ENCODE peak calls at places on chromosomes 5 and 9, in four cellular contexts. One of them, this sample, is unnamed.
A peak's percentile ranks its signal among the peaks of the same experiment; 100 is the strongest.

GRCh38 chr5:39570418-39571027 is 145.7 kb upstream of the DAB2 start:
- DNase-seq in sigmoid colon: no peak
- DNase-seq in Caco-2: peak; percentile 34
- DNase-seq in fibroblast of lung: peak; percentile 70
- DNase-seq in this sample: peak; percentile 77

GRCh38 chr9:122791872-122792669 is 3.3 kb downstream of the OR5C1 start:
- DNase-seq in sigmoid colon: no peak
- DNase-seq in fibroblast of lung: no peak
- DNase-seq in Caco-2: no peak
- DNase-seq in this sample: no peak

GRCh38 chr9:15697459-15697858 is 144.6 kb downstream of the CCDC171 start:
- DNase-seq in fibroblast of lung: peak; percentile 94
- DNase-seq in Caco-2: no peak
- DNase-seq in sigmoid colon: no peak
- DNase-seq in this sample: peak; percentile 77

GRCh38 chr5:5585751-5586341 is 163.4 kb downstream of the ICE1 start:
- DNase-seq in sigmoid colon: no peak
- DNase-seq in Caco-2: no peak
- DNase-seq in fibroblast of lung: no peak
- DNase-seq in this sample: peak; percentile 0

GRCh38 chr5:149317281-149318048 is 27.8 kb upstream of the GRPEL2 start:
- DNase-seq in Caco-2: peak; percentile 50
- DNase-seq in fibroblast of lung: peak; percentile 61
- DNase-seq in sigmoid colon: no peak
- DNase-seq in this sample: peak; percentile 73

GRCh38 chr9:14542071-14542470 is 151.2 kb downstream of the ZDHHC21 start:
- DNase-seq in Caco-2: no peak
- DNase-seq in sigmoid colon: no peak
- DNase-seq in fibroblast of lung: no peak
- DNase-seq in this sample: no peak

GRCh38 chr5:139494832-139495231 is 12.3 kb upstream of the STING1 start:
- DNase-seq in fibroblast of lung: no peak
- DNase-seq in sigmoid colon: no peak
- DNase-seq in Caco-2: no peak
- DNase-seq in this sample: peak; percentile 62

GRCh38 chr9:99030610-99031009 is 74.3 kb upstream of the TGFBR1 start:
- DNase-seq in Caco-2: no peak
- DNase-seq in sigmoid colon: no peak
- DNase-seq in fibroblast of lung: no peak
- DNase-seq in this sample: no peak

GRCh38 chr9:2015581-2016410 is 649 bp downstream of the SMARCA2 start:
- DNase-seq in fibroblast of lung: peak; percentile 31
- DNase-seq in Caco-2: peak; percentile 21
- DNase-seq in sigmoid colon: peak; percentile 83
- DNase-seq in this sample: peak; percentile 44

GRCh38 chr9:2014148-2014547 is 999 bp upstream of the SMARCA2 start:
- DNase-seq in Caco-2: no peak
- DNase-seq in fibroblast of lung: no peak
- DNase-seq in sigmoid colon: no peak
- DNase-seq in this sample: peak; percentile 10

GRCh38 chr9:2012347-2012746 is 2.8 kb upstream of the SMARCA2 start:
- DNase-seq in sigmoid colon: no peak
- DNase-seq in Caco-2: no peak
- DNase-seq in fibroblast of lung: no peak
- DNase-seq in this sample: no peak

GRCh38 chr9:2014696-2015580 is at the start of gene SMARCA2:
- DNase-seq in sigmoid colon: peak; percentile 99
- DNase-seq in fibroblast of lung: peak; percentile 95
- DNase-seq in Caco-2: peak; percentile 91
- DNase-seq in this sample: peak; percentile 98

DNA sequence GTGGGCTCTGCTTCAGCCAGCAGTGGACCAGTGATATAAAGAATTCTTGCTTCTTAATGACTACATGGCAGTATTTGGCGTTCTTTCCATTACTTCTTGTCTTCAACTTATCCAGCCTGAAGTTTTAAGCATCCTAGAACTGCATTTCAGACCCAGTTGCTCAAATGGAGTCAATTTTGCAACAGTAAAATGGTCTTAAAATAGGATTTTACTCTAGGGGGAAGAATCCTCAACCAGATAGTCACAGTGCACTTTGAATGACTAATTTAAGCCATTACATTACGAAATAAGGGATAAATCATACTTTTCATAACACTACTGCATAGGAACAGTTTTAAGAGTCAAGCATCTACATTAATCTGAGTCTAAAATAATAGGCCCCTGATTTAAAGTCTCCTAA is 1.5 kb upstream of the SMARCA2 start:
- DNase-seq in fibroblast of lung: peak; percentile 60
- DNase-seq in sigmoid colon: no peak
- DNase-seq in Caco-2: no peak
- DNase-seq in this sample: peak; percentile 45
- H3K4me3 ChIP-seq in fibroblast of lung: peak overlapping the region; percentile 94
- H3K4me3 ChIP-seq in sigmoid colon: peak overlapping the region; percentile 89
- H3K4me3 ChIP-seq in Caco-2: no peak overlapping the region
- H3K4me3 ChIP-seq in this sample: peak overlapping the region; percentile 90

DNA sequence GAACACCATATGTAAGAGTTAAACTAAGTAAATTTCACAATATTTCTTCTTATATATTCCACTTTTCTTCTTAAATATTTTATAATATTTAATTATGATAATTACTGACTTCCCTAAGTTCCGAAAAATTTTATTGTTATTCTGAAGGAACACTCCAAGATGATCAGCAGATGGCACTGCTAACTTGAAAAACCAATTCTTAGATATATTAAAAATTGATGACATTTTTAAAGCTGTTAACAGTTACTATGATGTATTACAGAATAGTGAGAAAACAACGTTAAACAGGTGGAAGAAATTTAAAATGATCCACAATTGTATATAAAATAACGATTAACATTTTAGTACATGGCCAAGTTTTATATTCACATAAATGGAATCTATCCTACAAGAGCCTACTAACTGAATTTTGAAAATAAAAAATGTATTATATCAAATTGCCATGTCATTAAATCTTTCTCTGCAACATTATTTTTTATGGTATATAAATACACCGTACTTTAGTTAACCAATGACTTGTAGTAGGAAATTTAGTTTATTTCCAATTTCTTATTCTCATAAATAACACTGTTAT is 30.1 kb upstream of the MUSK start:
- DNase-seq in sigmoid colon: no peak
- DNase-seq in Caco-2: no peak
- DNase-seq in fibroblast of lung: peak; percentile 74
- DNase-seq in this sample: peak; percentile 75
- TF ChIP-seq CTCF in sigmoid colon: no peak
- TF ChIP-seq CTCF in Caco-2: peak; percentile 31
- TF ChIP-seq CTCF in fibroblast of lung: no peak
- TF ChIP-seq CTCF in this sample: peak; percentile 53

DNA sequence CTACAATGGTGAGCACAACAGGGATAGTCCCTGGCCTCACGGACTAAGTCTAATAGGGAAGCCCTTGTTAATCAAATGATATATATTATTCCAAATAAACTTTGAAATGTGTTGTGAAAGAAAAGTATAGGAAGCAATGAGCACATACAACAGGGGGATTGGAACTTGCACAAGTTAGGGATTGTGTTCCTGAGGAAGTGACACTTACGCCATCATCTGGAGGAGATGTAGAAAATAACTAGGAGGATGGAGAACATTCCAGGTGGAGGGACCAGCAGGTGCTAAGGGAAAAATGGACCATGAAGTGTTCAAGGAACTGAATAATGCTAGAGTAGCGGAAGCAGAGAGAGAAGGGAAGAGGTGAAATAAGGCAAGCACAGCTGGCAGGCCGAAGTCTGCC is 18.8 kb upstream of the RPS23 start:
- DNase-seq in sigmoid colon: no peak
- DNase-seq in Caco-2: no peak
- DNase-seq in fibroblast of lung: no peak
- DNase-seq in this sample: no peak
- H3K4me3 ChIP-seq in sigmoid colon: no peak overlapping the region
- H3K4me3 ChIP-seq in Caco-2: no peak overlapping the region
- H3K4me3 ChIP-seq in fibroblast of lung: no peak overlapping the region
- H3K4me3 ChIP-seq in this sample: no peak overlapping the region

GRCh38 chr5:179766021-179766725 is 27.6 kb upstream of the LTC4S start:
- DNase-seq in Caco-2: no peak
- DNase-seq in sigmoid colon: no peak
- DNase-seq in fibroblast of lung: peak; percentile 31
- DNase-seq in this sample: peak; percentile 66

GRCh38 chr5:179769796-179770195 is 24.0 kb upstream of the LTC4S start:
- DNase-seq in fibroblast of lung: no peak
- DNase-seq in sigmoid colon: no peak
- DNase-seq in Caco-2: no peak
- DNase-seq in this sample: no peak

GRCh38 chr5:179769276-179769675 is 24.5 kb upstream of the LTC4S start:
- DNase-seq in sigmoid colon: no peak
- DNase-seq in Caco-2: no peak
- DNase-seq in fibroblast of lung: no peak
- DNase-seq in this sample: no peak

GRCh38 chr5:179766726-179767455 is 26.9 kb upstream of the LTC4S start:
- DNase-seq in sigmoid colon: no peak
- DNase-seq in Caco-2: no peak
- DNase-seq in fibroblast of lung: no peak
- DNase-seq in this sample: no peak

DNA sequence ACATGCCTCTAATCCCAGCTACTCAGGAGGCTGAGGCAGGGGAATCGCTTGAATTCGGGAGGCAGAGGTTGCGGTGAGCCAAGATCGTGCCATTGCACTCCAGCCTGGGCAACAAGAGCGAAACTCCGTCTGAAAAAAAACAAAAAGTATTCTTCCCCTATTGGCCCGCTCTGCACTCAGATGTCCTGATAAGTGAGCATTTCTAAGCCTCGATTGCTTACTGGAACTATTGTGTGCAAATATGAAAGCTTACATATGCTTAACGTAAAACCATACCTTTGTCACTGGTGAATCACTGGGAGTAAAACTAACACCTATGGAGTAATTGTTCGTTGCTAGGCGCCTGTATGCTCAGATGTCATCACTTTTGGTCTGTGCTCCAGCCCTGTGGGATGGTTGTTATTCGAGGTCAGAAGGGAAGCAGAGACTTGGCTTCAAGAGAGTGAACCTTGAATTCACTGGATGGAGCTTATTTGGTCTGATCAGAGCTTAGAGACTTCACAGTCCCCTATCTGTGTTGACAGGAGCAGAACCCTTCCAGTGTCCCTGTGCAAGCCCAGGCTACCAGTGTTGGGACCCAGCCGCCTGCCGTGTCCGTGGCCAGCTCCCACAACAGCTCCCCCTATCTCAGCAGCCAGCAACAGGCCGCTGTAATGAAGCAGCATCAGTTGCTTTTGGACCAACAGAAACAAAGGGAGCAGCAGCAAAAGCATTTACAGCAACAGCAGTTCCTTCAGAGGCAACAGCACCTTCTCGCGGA is 25.3 kb upstream of the LTC4S start:
- DNase-seq in fibroblast of lung: no peak
- DNase-seq in sigmoid colon: no peak
- DNase-seq in Caco-2: no peak
- DNase-seq in this sample: no peak
- TF ChIP-seq CTCF in fibroblast of lung: no peak
- TF ChIP-seq CTCF in sigmoid colon: no peak
- TF ChIP-seq CTCF in Caco-2: no peak
- TF ChIP-seq CTCF in this sample: peak; percentile 40

GRCh38 chr9:69132391-69132790 is 41.7 kb upstream of the TJP2 start:
- DNase-seq in Caco-2: no peak
- DNase-seq in fibroblast of lung: no peak
- DNase-seq in sigmoid colon: no peak
- DNase-seq in this sample: no peak

GRCh38 chr9:69136185-69136584 is 37.9 kb upstream of the TJP2 start:
- DNase-seq in sigmoid colon: no peak
- DNase-seq in Caco-2: no peak
- DNase-seq in fibroblast of lung: no peak
- DNase-seq in this sample: no peak

GRCh38 chr9:69134412-69134811 is 39.7 kb upstream of the TJP2 start:
- DNase-seq in Caco-2: no peak
- DNase-seq in fibroblast of lung: no peak
- DNase-seq in sigmoid colon: no peak
- DNase-seq in this sample: no peak

GRCh38 chr9:69130456-69131441 is 43.3 kb upstream of the TJP2 start:
- DNase-seq in sigmoid colon: no peak
- DNase-seq in fibroblast of lung: peak; percentile 91
- DNase-seq in Caco-2: no peak
- DNase-seq in this sample: peak; percentile 63

GRCh38 chr9:69131682-69132081 is 42.4 kb upstream of the TJP2 start:
- DNase-seq in fibroblast of lung: peak; percentile 98
- DNase-seq in Caco-2: peak; percentile 42
- DNase-seq in sigmoid colon: peak; percentile 71
- DNase-seq in this sample: peak; percentile 86
- H3K4me3 ChIP-seq in fibroblast of lung: no peak overlapping the region
- H3K4me3 ChIP-seq in Caco-2: no peak overlapping the region
- H3K4me3 ChIP-seq in sigmoid colon: no peak overlapping the region
- H3K4me3 ChIP-seq in this sample: no peak overlapping the region

GRCh38 chr9:27590636-27591035 is 17.4 kb upstream of the C9orf72 start:
- DNase-seq in fibroblast of lung: no peak
- DNase-seq in Caco-2: no peak
- DNase-seq in sigmoid colon: no peak
- DNase-seq in this sample: peak; percentile 59

GRCh38 chr9:27586200-27586599 is 12.9 kb upstream of the C9orf72 start:
- DNase-seq in Caco-2: no peak
- DNase-seq in sigmoid colon: no peak
- DNase-seq in fibroblast of lung: no peak
- DNase-seq in this sample: no peak

GRCh38 chr9:27595733-27596132 is 22.5 kb upstream of the C9orf72 start:
- DNase-seq in sigmoid colon: no peak
- DNase-seq in fibroblast of lung: no peak
- DNase-seq in Caco-2: no peak
- DNase-seq in this sample: no peak

GRCh38 chr9:27591093-27591492 is 17.8 kb upstream of the C9orf72 start:
- DNase-seq in fibroblast of lung: peak; percentile 6
- DNase-seq in Caco-2: no peak
- DNase-seq in sigmoid colon: no peak
- DNase-seq in this sample: peak; percentile 56
- TF ChIP-seq CTCF in fibroblast of lung: no peak
- TF ChIP-seq CTCF in Caco-2: no peak
- TF ChIP-seq CTCF in sigmoid colon: no peak
- TF ChIP-seq CTCF in this sample: no peak

DNA sequence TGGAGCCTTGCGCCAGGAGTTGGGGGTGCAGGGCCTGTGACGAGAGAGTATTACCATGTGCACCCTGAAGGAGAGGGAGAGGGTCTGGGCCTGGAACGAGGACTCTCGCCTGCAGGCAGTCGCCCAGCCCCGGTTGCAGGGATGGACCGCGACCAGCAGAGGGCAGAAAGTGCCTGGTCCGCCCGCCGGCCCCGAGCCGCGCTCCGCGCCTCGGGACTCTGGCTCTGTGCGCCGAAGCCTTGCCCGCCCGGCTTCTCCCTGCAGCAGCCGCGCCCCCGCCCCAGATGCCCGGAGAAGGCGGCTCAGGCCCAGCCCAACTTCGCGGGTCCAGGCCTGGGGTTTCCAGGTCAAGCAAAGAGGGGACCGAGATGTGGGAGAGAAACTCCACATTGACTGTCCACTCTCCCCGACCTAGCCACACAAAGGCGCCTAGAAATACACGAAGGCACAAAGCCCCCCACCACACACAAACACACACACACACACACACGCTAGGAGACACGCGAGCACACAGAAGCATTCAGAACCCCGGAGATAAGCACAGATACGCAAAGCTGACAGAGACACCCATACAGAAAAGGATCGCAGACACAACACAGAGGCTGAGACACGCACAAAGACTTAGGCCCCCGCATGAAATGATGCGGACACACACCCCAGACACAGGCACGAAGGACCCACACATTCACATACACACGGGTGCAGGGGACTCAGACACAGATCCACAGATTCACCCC is 2.0 kb upstream of the LMX1B start:
- DNase-seq in Caco-2: peak; percentile 92
- DNase-seq in fibroblast of lung: peak; percentile 54
- DNase-seq in sigmoid colon: peak; percentile 75
- DNase-seq in this sample: peak; percentile 72
- H3K4me3 ChIP-seq in Caco-2: peak overlapping the region; percentile 65
- H3K4me3 ChIP-seq in fibroblast of lung: no peak overlapping the region
- H3K4me3 ChIP-seq in sigmoid colon: peak overlapping the region; percentile 33
- H3K4me3 ChIP-seq in this sample: no peak overlapping the region

This sample was measured in choroid plexus epithelial cell.